ENCODE peak calls at places on chromosomes 12 and 14, in four cellular contexts. Q, S, R and G are unnamed samples.

GRCh38 chr12:108637631-108638030 is 3.9 kb upstream of the SELPLG start:
- DNase-seq in Q (no peak), S (no peak), R (no peak), G (no peak)

GRCh38 chr12:38823743-38824142 is 81.6 kb downstream of the CPNE8 start:
- DNase-seq in Q (no peak), S (no peak), R (no peak), G (no peak)

GRCh38 chr14:92948647-92949046 is 25.7 kb downstream of the CHGA start:
- DNase-seq in Q (no peak), S (no peak), R (no peak), G (no peak)

GRCh38 chr14:95705518-95705917 is 8.4 kb downstream of the TCL1A start:
- DNase-seq in Q (no peak), S (no peak), R (no peak), G (no peak)

GRCh38 chr12:53102883-53103807 is at the start of gene SOAT2:
- DNase-seq in Q (no peak), S (no peak), R (no peak), G (no peak)

GRCh38 chr14:75864352-75864751 is 117.4 kb downstream of the TGFB3 start:
- DNase-seq in Q (peak; percentile 1), S (no peak), R (no peak), G (no peak)

GRCh38 chr14:60553855-60554254 is 44.9 kb downstream of the SIX6 start:
- DNase-seq in Q (no peak), S (no peak), R (no peak), G (no peak)

GRCh38 chr12:8080131-8080530 is 1.9 kb upstream of the NECAP1 start:
- DNase-seq in Q (no peak), S (no peak), R (no peak), G (no peak)

GRCh38 chr12:27940756-27941402 is 31.7 kb downstream of the PTHLH start:
- DNase-seq in Q (peak; percentile 85), S (peak; percentile 59), R (peak; percentile 54), G (peak; percentile 38)

GRCh38 chr12:54251667-54252284 is 28.1 kb downstream of the CBX5 start:
- DNase-seq in Q (peak; percentile 75), S (peak; percentile 9), R (no peak), G (peak; percentile 50)

GRCh38 chr12:42446761-42447160 is 120.8 kb downstream of the PPHLN1 start:
- DNase-seq in Q (no peak), S (no peak), R (no peak), G (peak; percentile 22)

GRCh38 chr12:52543985-52544888 is 8.7 kb downstream of the KRT71 start:
- DNase-seq in Q (no peak), S (no peak), R (no peak), G (no peak)

GRCh38 chr14:88974991-88975835 is 150.8 kb downstream of the TTC8 start:
- DNase-seq in Q (no peak), S (no peak), R (no peak), G (no peak)

GRCh38 chr12:109963743-109964429 is 32.3 kb downstream of the GIT2 start:
- DNase-seq in Q (no peak), S (no peak), R (no peak), G (no peak)

GRCh38 chr14:93716410-93717221 is 71.7 kb downstream of the PRIMA1 start:
- DNase-seq in Q (no peak), S (no peak), R (no peak), G (no peak)

GRCh38 chr12:124853781-124854636 is 9.7 kb downstream of the SCARB1 start:
- DNase-seq in Q (no peak), S (no peak), R (no peak), G (no peak)

GRCh38 chr12:96255077-96255476 is 60.9 kb downstream of the ELK3 start:
- DNase-seq in Q (no peak), S (no peak), R (no peak), G (no peak)

GRCh38 chr12:67275380-67275913 is 6.3 kb downstream of the CAND1 start:
- DNase-seq in Q (no peak), S (no peak), R (no peak), G (no peak)

GRCh38 chr12:130420071-130420470 is 82.4 kb downstream of the PIWIL1 start:
- DNase-seq in Q (no peak), S (no peak), R (no peak), G (no peak)

GRCh38 chr12:96108321-96108720 is 72.9 kb upstream of the LTA4H start:
- DNase-seq in Q (no peak), S (no peak), R (no peak), G (no peak)